ENCODE peak calls at places on chromosome 1, in four cellular contexts. Y is tibial nerve, N is suprapubic skin, D is cardiac muscle cell. A is an unnamed sample. For H3K4me1, the result is how much of the 10 kb centered on the place peaks cover.

GRCh38 chr1:31926846-31927660 is 11.1 kb downstream of the PTP4A2 start:
- DNase-seq in Y (no peak), N (no peak), D (no peak), A (no peak)

GRCh38 chr1:170131984-170132383 is 13.8 kb upstream of the NTMT2 start:
- DNase-seq in D (no peak), N (no peak), Y (no peak), A (no peak)

GRCh38 chr1:234845097-234845660 is 235.2 kb upstream of the IRF2BP2 start:
- DNase-seq in N (no peak), D (no peak), Y (no peak), A (no peak)

GRCh38 chr1:30008372-30008997 is 714.9 kb downstream of the MATN1 start:
- DNase-seq in N (no peak), D (no peak), Y (no peak), A (no peak)

GRCh38 chr1:54604572-54605370 is 18.6 kb downstream of the FAM151A start:
- DNase-seq in Y (no peak), N (peak), D (no peak), A (no peak)

GRCh38 chr1:5975133-5975880 is 16.9 kb downstream of the NPHP4 start:
- DNase-seq in N (peak), D (peak), Y (no peak), A (no peak)

GRCh38 chr1:50977575-50978143 is 7.6 kb downstream of the CDKN2C start:
- DNase-seq in N (peak), D (peak), Y (no peak), A (peak)

GRCh38 chr1:202247104-202247503 is 53.5 kb downstream of the LGR6 start:
- DNase-seq in N (no peak), D (no peak), Y (no peak), A (no peak)

GRCh38 chr1:76625887-76626286 is 241.4 kb upstream of the ST6GALNAC5 start:
- DNase-seq in Y (no peak), N (no peak), D (no peak), A (no peak)

GRCh38 chr1:193070942-193071341 is 11.5 kb downstream of the RO60 start:
- DNase-seq in Y (no peak), N (no peak), D (no peak), A (no peak)

GRCh38 chr1:116515702-116516101 is 55.1 kb downstream of the CD58 start:
- DNase-seq in D (no peak), Y (no peak), N (no peak), A (no peak)

GRCh38 chr1:116525440-116525839 is 45.4 kb downstream of the CD58 start:
- DNase-seq in D (no peak), N (no peak), Y (no peak), A (no peak)

GRCh38 chr1:116518400-116518799 is 52.4 kb downstream of the CD58 start:
- DNase-seq in D (no peak), N (no peak), Y (no peak), A (no peak)

GRCh38 chr1:116516631-116517030 is 54.2 kb downstream of the CD58 start:
- DNase-seq in D (no peak), Y (no peak), N (no peak), A (no peak)

DNA sequence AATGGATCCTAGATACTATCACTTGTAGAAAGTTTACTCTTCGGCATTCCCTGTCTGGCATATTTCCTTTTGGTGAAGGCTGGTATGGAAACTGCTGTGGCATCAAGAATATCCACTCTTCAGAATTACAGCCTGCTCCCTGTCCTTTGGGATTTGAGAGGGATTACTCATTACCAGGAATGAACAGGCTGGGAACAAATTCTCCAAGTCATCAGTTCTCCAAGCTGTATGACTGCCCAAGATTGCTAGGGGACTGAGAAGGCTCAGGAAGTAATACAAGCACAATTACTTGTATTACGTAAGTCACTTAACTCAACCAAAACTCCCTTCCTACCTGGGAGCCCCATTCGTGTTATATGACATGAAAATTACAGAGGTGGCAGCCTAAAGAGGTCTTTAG is 49.6 kb downstream of the CD58 start:
- DNase-seq in D (peak), N (no peak), Y (no peak), A (no peak)
- H3K4me3 ChIP-seq in D (no peak), N (no peak), Y (no peak), A (no peak)

GRCh38 chr1:68175621-68176398 is 56.5 kb downstream of the WLS start:
- DNase-seq in D (peak), Y (no peak), N (no peak), A (no peak)
- H3K4me1 ChIP-seq in D (under half), Y (under half), N (under half), A (under half)

DNA sequence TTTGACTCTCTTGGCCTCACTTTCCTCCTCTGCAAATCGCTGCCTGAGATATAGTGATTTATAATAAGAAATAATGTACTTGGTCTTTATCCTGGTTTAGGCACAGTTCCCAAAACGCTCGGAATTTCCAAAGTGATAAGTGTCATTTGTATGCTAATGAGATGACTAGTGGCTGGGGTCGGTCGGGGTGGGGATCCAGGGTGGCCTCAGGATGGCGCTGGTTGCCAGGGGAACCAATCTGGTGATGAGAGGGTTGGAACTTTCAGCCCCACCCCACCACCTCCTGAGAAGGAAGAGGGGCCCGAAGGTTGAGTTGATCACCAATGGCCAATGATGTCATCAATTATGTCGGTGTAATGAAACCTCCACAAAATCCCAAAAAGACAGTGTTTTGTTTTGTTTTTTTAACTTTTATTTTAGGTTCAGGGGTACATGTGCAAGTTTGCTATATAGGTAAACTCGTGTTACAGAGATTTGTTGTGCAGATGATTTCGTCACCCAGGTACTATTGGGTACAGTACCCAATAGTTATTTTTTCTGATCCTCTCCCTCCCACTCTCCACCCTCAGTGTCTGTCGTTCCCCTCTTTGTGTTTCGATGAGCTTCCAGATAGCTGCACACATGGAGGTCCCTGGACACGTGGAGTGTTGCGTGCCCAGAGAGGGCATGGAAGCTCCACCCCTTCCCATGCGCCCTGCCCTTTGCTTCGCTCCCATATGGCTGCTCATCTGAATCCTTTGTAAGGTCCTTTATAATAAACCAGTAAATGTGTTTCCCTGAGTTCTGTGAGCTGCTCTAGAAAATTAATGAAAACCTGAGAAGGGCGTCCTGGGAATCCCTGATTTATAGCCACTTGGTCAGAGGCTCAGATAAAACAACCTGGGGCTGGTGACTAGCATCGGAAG is 97.2 kb downstream of the KCNN3 start:
- DNase-seq in D (no peak), Y (no peak), N (peak), A (no peak)
- TF ChIP-seq CTCF in D (no peak), Y (no peak), N (no peak), A (no peak)

GRCh38 chr1:244442850-244443249 is 8.9 kb downstream of the ADSS2 start:
- DNase-seq in N (no peak), Y (no peak), D (no peak), A (no peak)

GRCh38 chr1:244436336-244437102 is 15.2 kb downstream of the ADSS2 start:
- DNase-seq in N (no peak), Y (no peak), D (peak), A (no peak)

GRCh38 chr1:244439391-244440032 is 12.2 kb downstream of the ADSS2 start:
- DNase-seq in N (no peak), Y (no peak), D (peak), A (no peak)

GRCh38 chr1:244435562-244436205 is 16.0 kb downstream of the ADSS2 start:
- DNase-seq in Y (no peak), N (no peak), D (peak), A (no peak)

GRCh38 chr1:244437108-244437507 is 14.6 kb downstream of the ADSS2 start:
- DNase-seq in N (no peak), Y (no peak), D (peak), A (no peak)
- H3K4me3 ChIP-seq in N (no peak), Y (no peak), D (no peak), A (no peak)

GRCh38 chr1:110053557-110054428 is 16.7 kb downstream of the ALX3 start:
- DNase-seq in D (peak), N (peak), Y (peak), A (peak)
- H3K4me1 ChIP-seq in D (under half), N (under half), Y (under half), A (under half)

DNA sequence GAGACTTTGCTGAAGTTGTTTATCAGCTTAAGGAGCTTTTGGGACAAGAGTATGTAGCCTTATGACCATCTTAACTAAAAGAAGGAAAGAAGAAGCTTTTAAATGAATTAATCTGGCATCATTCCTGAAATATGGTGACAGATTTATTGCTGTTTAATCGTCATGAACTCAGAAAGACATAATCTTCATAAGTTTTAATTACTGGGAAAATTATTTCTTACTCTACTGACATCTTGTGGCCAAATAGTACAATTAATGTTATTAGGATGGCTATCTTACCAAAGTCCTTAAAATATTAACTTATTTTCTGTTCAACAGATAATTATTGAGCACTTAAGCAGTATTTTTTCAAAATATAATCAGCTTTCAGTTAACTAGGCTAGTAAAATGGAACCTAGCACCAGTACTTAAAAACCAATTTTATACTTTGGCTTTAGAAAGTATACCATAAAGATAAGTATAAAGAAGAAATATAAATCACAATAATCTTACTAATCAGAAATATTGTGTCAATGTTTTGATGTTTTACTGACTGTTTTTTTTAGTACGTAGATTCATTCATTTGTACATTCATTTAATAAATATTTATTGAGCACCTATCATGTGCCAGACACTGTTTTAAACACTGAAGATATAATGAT is 34.7 kb upstream of the GPR25 start:
- DNase-seq in D (peak), N (no peak), Y (no peak), A (no peak)
- TF ChIP-seq CTCF in D (peak), N (no peak), Y (peak), A (no peak)